ENCODE peak calls at places on chromosome 10, in six cellular contexts. One of them, this sample, is unnamed.

GRCh38 chr10:110358869-110359629 is 54.3 kb upstream of the SMNDC1 start:
- DNase-seq in CD4-positive, CD25-positive, alpha-beta regulatory T cell: no peak
- DNase-seq in activated gamma-delta T cell: no peak
- DNase-seq in sigmoid colon: no peak
- DNase-seq in GM20000: no peak
- DNase-seq in GM12865: no peak
- DNase-seq in this sample: no peak

GRCh38 chr10:17290226-17290625 is 62.2 kb downstream of the VIM start:
- DNase-seq in activated gamma-delta T cell: no peak
- DNase-seq in CD4-positive, CD25-positive, alpha-beta regulatory T cell: no peak
- DNase-seq in GM20000: no peak
- DNase-seq in sigmoid colon: no peak
- DNase-seq in GM12865: peak
- DNase-seq in this sample: peak

GRCh38 chr10:71161429-71161828 is 50.9 kb upstream of the UNC5B start:
- DNase-seq in GM12865: peak
- DNase-seq in sigmoid colon: no peak
- DNase-seq in activated gamma-delta T cell: no peak
- DNase-seq in CD4-positive, CD25-positive, alpha-beta regulatory T cell: no peak
- DNase-seq in GM20000: no peak
- DNase-seq in this sample: peak

GRCh38 chr10:114370199-114370598 is 34.1 kb downstream of the AFAP1L2 start:
- DNase-seq in activated gamma-delta T cell: no peak
- DNase-seq in GM20000: no peak
- DNase-seq in CD4-positive, CD25-positive, alpha-beta regulatory T cell: no peak
- DNase-seq in GM12865: no peak
- DNase-seq in sigmoid colon: no peak
- DNase-seq in this sample: no peak

GRCh38 chr10:17836917-17837316 is 27.8 kb downstream of the MRC1 start:
- DNase-seq in GM20000: no peak
- DNase-seq in activated gamma-delta T cell: no peak
- DNase-seq in GM12865: no peak
- DNase-seq in sigmoid colon: no peak
- DNase-seq in CD4-positive, CD25-positive, alpha-beta regulatory T cell: no peak
- DNase-seq in this sample: peak

GRCh38 chr10:71244638-71245419 is 32.5 kb downstream of the UNC5B start:
- DNase-seq in GM12865: peak
- DNase-seq in activated gamma-delta T cell: no peak
- DNase-seq in CD4-positive, CD25-positive, alpha-beta regulatory T cell: no peak
- DNase-seq in sigmoid colon: peak
- DNase-seq in GM20000: no peak
- DNase-seq in this sample: peak

GRCh38 chr10:127863231-127863825 is 29.4 kb downstream of the CLRN3 start:
- DNase-seq in GM20000: no peak
- DNase-seq in CD4-positive, CD25-positive, alpha-beta regulatory T cell: no peak
- DNase-seq in GM12865: no peak
- DNase-seq in sigmoid colon: no peak
- DNase-seq in activated gamma-delta T cell: no peak
- DNase-seq in this sample: no peak

GRCh38 chr10:74677951-74678350 is 148.4 kb upstream of the KAT6B start:
- DNase-seq in GM12865: peak
- DNase-seq in GM20000: peak
- DNase-seq in CD4-positive, CD25-positive, alpha-beta regulatory T cell: no peak
- DNase-seq in sigmoid colon: no peak
- DNase-seq in activated gamma-delta T cell: no peak
- DNase-seq in this sample: no peak

GRCh38 chr10:58952747-58953466 is 223.5 kb upstream of the PHYHIPL start:
- DNase-seq in sigmoid colon: no peak
- DNase-seq in GM12865: peak
- DNase-seq in CD4-positive, CD25-positive, alpha-beta regulatory T cell: no peak
- DNase-seq in GM20000: peak
- DNase-seq in activated gamma-delta T cell: no peak
- DNase-seq in this sample: peak

GRCh38 chr10:45811075-45811474 is 36.2 kb downstream of the AGAP4 start:
- DNase-seq in CD4-positive, CD25-positive, alpha-beta regulatory T cell: no peak
- DNase-seq in GM12865: no peak
- DNase-seq in sigmoid colon: no peak
- DNase-seq in GM20000: no peak
- DNase-seq in activated gamma-delta T cell: no peak
- DNase-seq in this sample: no peak

GRCh38 chr10:119339099-119339498 is 131.7 kb downstream of the GRK5 start:
- DNase-seq in sigmoid colon: no peak
- DNase-seq in activated gamma-delta T cell: no peak
- DNase-seq in GM12865: no peak
- DNase-seq in CD4-positive, CD25-positive, alpha-beta regulatory T cell: no peak
- DNase-seq in GM20000: no peak
- DNase-seq in this sample: no peak

GRCh38 chr10:49175587-49176309 is 12.4 kb downstream of the TMEM273 start:
- DNase-seq in CD4-positive, CD25-positive, alpha-beta regulatory T cell: no peak
- DNase-seq in activated gamma-delta T cell: no peak
- DNase-seq in GM20000: no peak
- DNase-seq in sigmoid colon: no peak
- DNase-seq in GM12865: no peak
- DNase-seq in this sample: no peak

GRCh38 chr10:28627102-28627501 is 50.2 kb upstream of the BAMBI start:
- DNase-seq in sigmoid colon: no peak
- DNase-seq in CD4-positive, CD25-positive, alpha-beta regulatory T cell: no peak
- DNase-seq in activated gamma-delta T cell: no peak
- DNase-seq in GM20000: no peak
- DNase-seq in GM12865: no peak
- DNase-seq in this sample: peak

GRCh38 chr10:124688889-124689670 is 55.1 kb downstream of the FAM53B start:
- DNase-seq in activated gamma-delta T cell: no peak
- DNase-seq in sigmoid colon: no peak
- DNase-seq in GM12865: peak
- DNase-seq in GM20000: peak
- DNase-seq in CD4-positive, CD25-positive, alpha-beta regulatory T cell: no peak
- DNase-seq in this sample: no peak

GRCh38 chr10:120508393-120508792 is 51.4 kb downstream of the PLPP4 start:
- DNase-seq in GM12865: no peak
- DNase-seq in GM20000: no peak
- DNase-seq in sigmoid colon: no peak
- DNase-seq in CD4-positive, CD25-positive, alpha-beta regulatory T cell: no peak
- DNase-seq in activated gamma-delta T cell: no peak
- DNase-seq in this sample: peak

GRCh38 chr10:6333086-6333485 is 130.4 kb downstream of the PFKFB3 start:
- DNase-seq in sigmoid colon: no peak
- DNase-seq in CD4-positive, CD25-positive, alpha-beta regulatory T cell: no peak
- DNase-seq in GM12865: no peak
- DNase-seq in activated gamma-delta T cell: no peak
- DNase-seq in GM20000: no peak
- DNase-seq in this sample: no peak

GRCh38 chr10:132387723-132388210 is 9.2 kb upstream of the PWWP2B start:
- DNase-seq in sigmoid colon: peak
- DNase-seq in CD4-positive, CD25-positive, alpha-beta regulatory T cell: peak
- DNase-seq in GM20000: peak
- DNase-seq in activated gamma-delta T cell: peak
- DNase-seq in GM12865: peak
- DNase-seq in this sample: peak

GRCh38 chr10:67327626-67328535 is 368.1 kb downstream of the CTNNA3 start:
- DNase-seq in GM20000: no peak
- DNase-seq in CD4-positive, CD25-positive, alpha-beta regulatory T cell: no peak
- DNase-seq in sigmoid colon: no peak
- DNase-seq in activated gamma-delta T cell: no peak
- DNase-seq in GM12865: no peak
- DNase-seq in this sample: no peak

GRCh38 chr10:132103116-132103910 is 37.6 kb downstream of the JAKMIP3 start:
- DNase-seq in CD4-positive, CD25-positive, alpha-beta regulatory T cell: no peak
- DNase-seq in sigmoid colon: no peak
- DNase-seq in GM20000: no peak
- DNase-seq in activated gamma-delta T cell: no peak
- DNase-seq in GM12865: no peak
- DNase-seq in this sample: no peak

GRCh38 chr10:79392506-79393176 is 45.4 kb downstream of the PPIF start:
- DNase-seq in GM20000: no peak
- DNase-seq in sigmoid colon: peak
- DNase-seq in activated gamma-delta T cell: no peak
- DNase-seq in GM12865: no peak
- DNase-seq in CD4-positive, CD25-positive, alpha-beta regulatory T cell: no peak
- DNase-seq in this sample: no peak

GRCh38 chr10:100359529-100360150 is 12.6 kb downstream of the SCD start:
- DNase-seq in CD4-positive, CD25-positive, alpha-beta regulatory T cell: no peak
- DNase-seq in GM20000: no peak
- DNase-seq in activated gamma-delta T cell: no peak
- DNase-seq in GM12865: no peak
- DNase-seq in sigmoid colon: no peak
- DNase-seq in this sample: peak

GRCh38 chr10:58280982-58281752 is 12.2 kb downstream of the CISD1 start:
- DNase-seq in sigmoid colon: no peak
- DNase-seq in activated gamma-delta T cell: no peak
- DNase-seq in GM12865: no peak
- DNase-seq in GM20000: no peak
- DNase-seq in CD4-positive, CD25-positive, alpha-beta regulatory T cell: no peak
- DNase-seq in this sample: no peak

GRCh38 chr10:89502556-89502955 is 32.8 kb downstream of the SLC16A12 start:
- DNase-seq in sigmoid colon: no peak
- DNase-seq in activated gamma-delta T cell: no peak
- DNase-seq in GM12865: no peak
- DNase-seq in CD4-positive, CD25-positive, alpha-beta regulatory T cell: no peak
- DNase-seq in GM20000: no peak
- DNase-seq in this sample: peak

GRCh38 chr10:122252805-122253204 is 18.3 kb upstream of the BTBD16 start:
- DNase-seq in GM20000: no peak
- DNase-seq in sigmoid colon: peak
- DNase-seq in activated gamma-delta T cell: no peak
- DNase-seq in CD4-positive, CD25-positive, alpha-beta regulatory T cell: no peak
- DNase-seq in GM12865: no peak
- DNase-seq in this sample: no peak

GRCh38 chr10:12340371-12340770 is 9.0 kb upstream of the CAMK1D start:
- DNase-seq in sigmoid colon: no peak
- DNase-seq in activated gamma-delta T cell: no peak
- DNase-seq in GM12865: no peak
- DNase-seq in CD4-positive, CD25-positive, alpha-beta regulatory T cell: no peak
- DNase-seq in GM20000: no peak
- DNase-seq in this sample: no peak

GRCh38 chr10:98920807-98921206 is 314.8 kb downstream of the HPSE2 start:
- DNase-seq in CD4-positive, CD25-positive, alpha-beta regulatory T cell: no peak
- DNase-seq in sigmoid colon: no peak
- DNase-seq in GM20000: no peak
- DNase-seq in activated gamma-delta T cell: no peak
- DNase-seq in GM12865: no peak
- DNase-seq in this sample: peak

GRCh38 chr10:116109481-116109880 is 163.5 kb downstream of the GFRA1 start:
- DNase-seq in sigmoid colon: no peak
- DNase-seq in activated gamma-delta T cell: no peak
- DNase-seq in GM12865: no peak
- DNase-seq in GM20000: no peak
- DNase-seq in CD4-positive, CD25-positive, alpha-beta regulatory T cell: no peak
- DNase-seq in this sample: no peak

GRCh38 chr10:108112218-108112617 is 947.7 kb upstream of the SORCS1 start:
- DNase-seq in GM12865: no peak
- DNase-seq in sigmoid colon: no peak
- DNase-seq in GM20000: no peak
- DNase-seq in activated gamma-delta T cell: no peak
- DNase-seq in CD4-positive, CD25-positive, alpha-beta regulatory T cell: no peak
- DNase-seq in this sample: peak

GRCh38 chr10:91389636-91390512 is 20.3 kb upstream of the HECTD2 start:
- DNase-seq in GM12865: peak
- DNase-seq in sigmoid colon: no peak
- DNase-seq in CD4-positive, CD25-positive, alpha-beta regulatory T cell: peak
- DNase-seq in activated gamma-delta T cell: no peak
- DNase-seq in GM20000: peak
- DNase-seq in this sample: peak

This sample was measured in cardiac fibroblast.